ENCODE peak calls at places on chromosomes 16 and 17, in eight cellular contexts. One of them, this sample, is unnamed.

GRCh38 chr17:78356163-78356713 is 3.6 kb downstream of the SOCS3 start:
- DNase-seq in choroid plexus epithelial cell: peak; percentile 94
- DNase-seq in cardiac fibroblast: peak; percentile 89
- DNase-seq in upper lobe of right lung: no peak
- DNase-seq in mesothelial cell of epicardium: no peak
- DNase-seq in AG09319: peak; percentile 65
- DNase-seq in lung: no peak
- DNase-seq in uterus: no peak
- DNase-seq in this sample: no peak

GRCh38 chr17:78000351-78000750 is 41.8 kb downstream of the TNRC6C start:
- DNase-seq in uterus: no peak
- DNase-seq in mesothelial cell of epicardium: no peak
- DNase-seq in upper lobe of right lung: no peak
- DNase-seq in AG09319: no peak
- DNase-seq in lung: no peak
- DNase-seq in choroid plexus epithelial cell: peak; percentile 32
- DNase-seq in cardiac fibroblast: peak; percentile 46
- DNase-seq in this sample: no peak

GRCh38 chr16:85648782-85649181 is 35.7 kb downstream of the GSE1 start:
- DNase-seq in upper lobe of right lung: no peak
- DNase-seq in lung: no peak
- DNase-seq in uterus: no peak
- DNase-seq in cardiac fibroblast: no peak
- DNase-seq in AG09319: no peak
- DNase-seq in mesothelial cell of epicardium: no peak
- DNase-seq in choroid plexus epithelial cell: no peak
- DNase-seq in this sample: no peak

GRCh38 chr17:55454906-55455474 is 33.4 kb upstream of the MMD start:
- DNase-seq in AG09319: peak; percentile 56
- DNase-seq in cardiac fibroblast: peak; percentile 89
- DNase-seq in uterus: no peak
- DNase-seq in choroid plexus epithelial cell: peak; percentile 90
- DNase-seq in lung: no peak
- DNase-seq in mesothelial cell of epicardium: no peak
- DNase-seq in upper lobe of right lung: no peak
- DNase-seq in this sample: no peak

GRCh38 chr16:83915081-83915480 is 16.2 kb downstream of the MLYCD start:
- DNase-seq in mesothelial cell of epicardium: no peak
- DNase-seq in upper lobe of right lung: no peak
- DNase-seq in AG09319: no peak
- DNase-seq in lung: no peak
- DNase-seq in uterus: no peak
- DNase-seq in choroid plexus epithelial cell: no peak
- DNase-seq in cardiac fibroblast: no peak
- DNase-seq in this sample: no peak

GRCh38 chr17:48351916-48352332 is 78.1 kb downstream of the SKAP1 start:
- DNase-seq in upper lobe of right lung: no peak
- DNase-seq in AG09319: peak; percentile 7
- DNase-seq in choroid plexus epithelial cell: peak; percentile 63
- DNase-seq in cardiac fibroblast: peak; percentile 72
- DNase-seq in lung: no peak
- DNase-seq in uterus: no peak
- DNase-seq in mesothelial cell of epicardium: no peak
- DNase-seq in this sample: no peak

GRCh38 chr16:81521141-81521626 is 76.6 kb downstream of the CMIP start:
- DNase-seq in choroid plexus epithelial cell: no peak
- DNase-seq in AG09319: no peak
- DNase-seq in uterus: no peak
- DNase-seq in upper lobe of right lung: peak; percentile 61
- DNase-seq in cardiac fibroblast: no peak
- DNase-seq in mesothelial cell of epicardium: no peak
- DNase-seq in lung: no peak
- DNase-seq in this sample: no peak

GRCh38 chr16:65600629-65601028 is 478.8 kb upstream of the CDH11 start:
- DNase-seq in uterus: no peak
- DNase-seq in cardiac fibroblast: no peak
- DNase-seq in mesothelial cell of epicardium: no peak
- DNase-seq in upper lobe of right lung: no peak
- DNase-seq in choroid plexus epithelial cell: peak; percentile 14
- DNase-seq in AG09319: no peak
- DNase-seq in lung: no peak
- DNase-seq in this sample: no peak

GRCh38 chr17:57514614-57515013 is 230.5 kb downstream of the CCDC182 start:
- DNase-seq in mesothelial cell of epicardium: no peak
- DNase-seq in cardiac fibroblast: no peak
- DNase-seq in upper lobe of right lung: no peak
- DNase-seq in choroid plexus epithelial cell: no peak
- DNase-seq in AG09319: no peak
- DNase-seq in uterus: no peak
- DNase-seq in lung: no peak
- DNase-seq in this sample: no peak

GRCh38 chr17:57517216-57517518 is 227.9 kb downstream of the CCDC182 start:
- DNase-seq in uterus: no peak
- DNase-seq in lung: no peak
- DNase-seq in upper lobe of right lung: no peak
- DNase-seq in AG09319: no peak
- DNase-seq in choroid plexus epithelial cell: no peak
- DNase-seq in cardiac fibroblast: no peak
- DNase-seq in mesothelial cell of epicardium: no peak
- DNase-seq in this sample: no peak

GRCh38 chr17:57516290-57517215 is 228.5 kb downstream of the CCDC182 start:
- DNase-seq in AG09319: no peak
- DNase-seq in choroid plexus epithelial cell: no peak
- DNase-seq in lung: no peak
- DNase-seq in cardiac fibroblast: no peak
- DNase-seq in mesothelial cell of epicardium: no peak
- DNase-seq in upper lobe of right lung: no peak
- DNase-seq in uterus: no peak
- DNase-seq in this sample: no peak

GRCh38 chr17:57517519-57518342 is 227.4 kb downstream of the CCDC182 start:
- DNase-seq in choroid plexus epithelial cell: no peak
- DNase-seq in upper lobe of right lung: no peak
- DNase-seq in cardiac fibroblast: no peak
- DNase-seq in lung: no peak
- DNase-seq in mesothelial cell of epicardium: no peak
- DNase-seq in uterus: no peak
- DNase-seq in AG09319: no peak
- DNase-seq in this sample: no peak

GRCh38 chr17:57515662-57516211 is 229.4 kb downstream of the CCDC182 start:
- DNase-seq in mesothelial cell of epicardium: no peak
- DNase-seq in upper lobe of right lung: no peak
- DNase-seq in AG09319: no peak
- DNase-seq in lung: no peak
- DNase-seq in uterus: no peak
- DNase-seq in choroid plexus epithelial cell: no peak
- DNase-seq in cardiac fibroblast: peak; percentile 14
- DNase-seq in this sample: no peak
- TF ChIP-seq CTCF in mesothelial cell of epicardium: no peak
- TF ChIP-seq CTCF in upper lobe of right lung: no peak
- TF ChIP-seq CTCF in AG09319: no peak
- TF ChIP-seq CTCF in lung: no peak
- TF ChIP-seq CTCF in uterus: no peak
- TF ChIP-seq CTCF in choroid plexus epithelial cell: peak; percentile 13
- TF ChIP-seq CTCF in cardiac fibroblast: no peak
- TF ChIP-seq CTCF in this sample: peak; percentile 43

GRCh38 chr16:21104124-21104860 is 46.4 kb downstream of the DNAH3 start:
- DNase-seq in uterus: no peak
- DNase-seq in cardiac fibroblast: peak; percentile 61
- DNase-seq in choroid plexus epithelial cell: peak; percentile 79
- DNase-seq in upper lobe of right lung: no peak
- DNase-seq in lung: no peak
- DNase-seq in AG09319: no peak
- DNase-seq in mesothelial cell of epicardium: no peak
- DNase-seq in this sample: no peak

GRCh38 chr16:21097151-21097550 is 53.5 kb downstream of the DNAH3 start:
- DNase-seq in AG09319: no peak
- DNase-seq in mesothelial cell of epicardium: no peak
- DNase-seq in lung: no peak
- DNase-seq in uterus: no peak
- DNase-seq in choroid plexus epithelial cell: peak; percentile 63
- DNase-seq in upper lobe of right lung: no peak
- DNase-seq in cardiac fibroblast: peak; percentile 76
- DNase-seq in this sample: no peak

GRCh38 chr16:21100447-21100846 is 50.2 kb downstream of the DNAH3 start:
- DNase-seq in upper lobe of right lung: no peak
- DNase-seq in cardiac fibroblast: peak; percentile 84
- DNase-seq in lung: no peak
- DNase-seq in mesothelial cell of epicardium: no peak
- DNase-seq in AG09319: peak; percentile 16
- DNase-seq in choroid plexus epithelial cell: peak; percentile 89
- DNase-seq in uterus: no peak
- DNase-seq in this sample: no peak

DNA sequence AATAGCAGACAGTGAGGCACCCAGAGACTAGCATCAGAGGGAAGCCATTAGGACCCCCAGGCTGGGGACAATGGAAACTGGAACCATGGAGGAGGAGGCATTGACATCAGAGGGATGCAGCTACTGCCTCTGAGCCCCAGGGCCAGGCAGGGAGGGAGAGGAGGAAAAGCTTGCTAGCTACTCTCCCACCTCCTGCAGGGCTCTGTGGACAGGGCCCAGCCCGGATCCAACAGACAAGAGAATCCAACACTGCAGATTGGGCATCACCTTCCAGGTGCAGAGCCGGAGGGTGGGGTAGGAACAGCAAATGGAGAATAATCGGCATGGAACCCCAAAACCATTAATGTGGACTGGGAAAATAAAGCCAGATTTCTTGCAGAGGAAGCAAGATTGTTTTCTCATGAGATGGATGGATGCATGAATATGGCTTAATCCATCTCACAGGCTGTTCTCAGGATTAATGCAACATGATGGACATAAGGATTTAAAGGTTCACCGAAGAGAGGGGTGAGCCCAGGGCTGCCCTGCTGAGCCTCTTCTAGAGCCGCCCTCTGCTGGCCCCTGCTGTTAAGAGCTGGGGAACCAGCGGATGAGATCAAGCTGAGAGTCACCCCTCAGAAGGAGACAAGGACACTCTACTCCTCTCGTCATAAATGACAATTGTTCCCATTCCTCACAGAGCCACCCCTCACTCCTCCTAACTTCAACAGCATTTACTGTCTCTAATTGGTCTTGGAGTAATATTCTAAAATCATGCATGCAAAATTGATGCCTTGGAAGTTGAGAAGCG is 48.8 kb downstream of the DNAH3 start:
- DNase-seq in lung: no peak
- DNase-seq in uterus: no peak
- DNase-seq in upper lobe of right lung: no peak
- DNase-seq in mesothelial cell of epicardium: no peak
- DNase-seq in AG09319: no peak
- DNase-seq in cardiac fibroblast: peak; percentile 54
- DNase-seq in choroid plexus epithelial cell: peak; percentile 49
- DNase-seq in this sample: no peak
- TF ChIP-seq CTCF in lung: no peak
- TF ChIP-seq CTCF in uterus: no peak
- TF ChIP-seq CTCF in upper lobe of right lung: peak; percentile 27
- TF ChIP-seq CTCF in mesothelial cell of epicardium: no peak
- TF ChIP-seq CTCF in AG09319: peak; percentile 50
- TF ChIP-seq CTCF in cardiac fibroblast: peak; percentile 67
- TF ChIP-seq CTCF in choroid plexus epithelial cell: peak; percentile 66
- TF ChIP-seq CTCF in this sample: peak; percentile 55

DNA sequence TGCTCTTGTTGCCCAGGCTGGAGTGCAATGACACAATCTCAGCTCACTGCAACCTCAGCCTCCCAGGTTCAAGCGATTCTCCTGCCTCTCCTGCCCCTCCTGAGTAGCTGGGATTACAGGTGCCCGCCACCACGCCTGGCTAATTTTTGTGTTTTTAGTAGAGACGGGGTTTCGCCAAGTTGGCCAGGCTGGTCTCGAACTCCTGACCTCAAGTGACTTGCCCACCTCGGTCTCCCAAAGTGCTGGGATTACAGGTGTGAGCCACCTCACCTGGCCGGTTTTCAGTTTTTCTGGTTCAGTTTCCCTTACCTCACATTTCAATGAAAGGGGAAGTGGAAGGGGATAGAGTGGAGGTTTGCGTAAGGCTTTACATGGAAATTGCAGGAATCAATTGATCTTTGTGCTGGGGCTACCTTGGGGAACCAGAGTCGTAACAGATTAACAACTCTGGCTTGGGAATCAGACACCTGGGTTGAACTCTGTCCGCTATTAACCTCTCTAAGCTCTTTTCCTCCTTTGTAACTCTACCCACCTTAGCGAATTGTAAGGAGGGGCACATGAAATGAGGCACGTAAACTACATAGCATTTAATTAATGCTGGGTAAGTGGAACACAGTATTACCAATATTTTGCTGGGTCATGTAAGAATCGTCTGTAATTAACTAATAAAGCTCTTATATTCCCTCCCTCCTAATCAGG is 3.2 kb downstream of the MPV17L start:
- DNase-seq in choroid plexus epithelial cell: no peak
- DNase-seq in AG09319: no peak
- DNase-seq in upper lobe of right lung: no peak
- DNase-seq in mesothelial cell of epicardium: no peak
- DNase-seq in cardiac fibroblast: no peak
- DNase-seq in lung: no peak
- DNase-seq in uterus: no peak
- DNase-seq in this sample: no peak
- TF ChIP-seq CTCF in choroid plexus epithelial cell: no peak
- TF ChIP-seq CTCF in AG09319: no peak
- TF ChIP-seq CTCF in upper lobe of right lung: no peak
- TF ChIP-seq CTCF in mesothelial cell of epicardium: no peak
- TF ChIP-seq CTCF in cardiac fibroblast: no peak
- TF ChIP-seq CTCF in lung: no peak
- TF ChIP-seq CTCF in uterus: no peak
- TF ChIP-seq CTCF in this sample: no peak

GRCh38 chr16:50448522-50448921 is 79.7 kb upstream of the BRD7 start:
- DNase-seq in cardiac fibroblast: no peak
- DNase-seq in uterus: no peak
- DNase-seq in choroid plexus epithelial cell: no peak
- DNase-seq in upper lobe of right lung: no peak
- DNase-seq in AG09319: no peak
- DNase-seq in mesothelial cell of epicardium: no peak
- DNase-seq in lung: no peak
- DNase-seq in this sample: no peak
- TF ChIP-seq CTCF in cardiac fibroblast: no peak
- TF ChIP-seq CTCF in uterus: no peak
- TF ChIP-seq CTCF in choroid plexus epithelial cell: no peak
- TF ChIP-seq CTCF in upper lobe of right lung: peak; percentile 12
- TF ChIP-seq CTCF in AG09319: no peak
- TF ChIP-seq CTCF in mesothelial cell of epicardium: no peak
- TF ChIP-seq CTCF in lung: no peak
- TF ChIP-seq CTCF in this sample: peak; percentile 54

DNA sequence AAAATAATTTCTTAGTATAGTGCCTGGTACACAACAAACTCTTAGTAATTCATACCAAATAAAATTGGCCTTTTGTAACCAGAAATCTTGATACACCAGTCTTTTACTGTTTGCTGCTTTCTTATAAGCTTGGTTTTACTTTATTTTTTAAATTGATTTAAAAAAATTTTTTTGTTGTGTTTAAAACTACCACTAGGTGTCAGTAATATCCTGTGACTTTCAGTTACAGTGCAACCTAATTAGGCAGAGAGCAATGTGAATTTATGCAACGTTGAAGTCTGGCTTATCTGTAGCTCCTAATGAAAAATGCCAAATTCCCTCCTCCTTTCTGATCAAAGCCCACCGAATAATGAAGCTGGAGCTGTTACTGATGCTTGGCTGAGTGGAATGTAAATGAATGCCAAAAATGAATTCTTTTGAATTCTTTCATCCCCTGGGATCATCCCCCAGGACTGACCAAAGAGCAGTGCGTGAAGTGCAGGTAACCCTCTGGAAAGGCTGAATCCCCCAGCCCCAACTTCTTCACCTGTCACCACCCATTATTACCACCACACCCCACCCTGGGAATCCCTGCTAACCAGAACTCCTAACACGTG is 3.8 kb downstream of the ERCC4 start:
- DNase-seq in lung: no peak
- DNase-seq in AG09319: peak; percentile 49
- DNase-seq in upper lobe of right lung: no peak
- DNase-seq in mesothelial cell of epicardium: no peak
- DNase-seq in cardiac fibroblast: peak; percentile 80
- DNase-seq in choroid plexus epithelial cell: peak; percentile 80
- DNase-seq in uterus: no peak
- DNase-seq in this sample: no peak
- TF ChIP-seq CTCF in lung: peak; percentile 30
- TF ChIP-seq CTCF in AG09319: peak; percentile 34
- TF ChIP-seq CTCF in upper lobe of right lung: peak; percentile 67
- TF ChIP-seq CTCF in mesothelial cell of epicardium: peak; percentile 85
- TF ChIP-seq CTCF in cardiac fibroblast: peak; percentile 39
- TF ChIP-seq CTCF in choroid plexus epithelial cell: peak; percentile 40
- TF ChIP-seq CTCF in uterus: peak; percentile 67
- TF ChIP-seq CTCF in this sample: peak; percentile 86